ENCODE peak calls at places on chromosomes 2 and 18, in nine cellular contexts. One of them, this sample, is unnamed. For H3K36me3, the result is how much of the 10 kb centered on the place peaks cover.

GRCh38 chr18:8260319-8260718 is 348.9 kb upstream of the RAB12 start:
- DNase-seq in spleen: no peak
- DNase-seq in Peyer's patch: no peak
- DNase-seq in upper lobe of right lung: no peak
- DNase-seq in NT2/D1: peak
- DNase-seq in heart right ventricle: no peak
- DNase-seq in endothelial cell of umbilical vein: no peak
- DNase-seq in mesendoderm: peak
- DNase-seq in colonic mucosa: no peak
- DNase-seq in this sample: no peak

GRCh38 chr2:46169452-46169851 is 127.8 kb upstream of the EPAS1 start:
- DNase-seq in spleen: no peak
- DNase-seq in Peyer's patch: no peak
- DNase-seq in upper lobe of right lung: no peak
- DNase-seq in NT2/D1: no peak
- DNase-seq in heart right ventricle: no peak
- DNase-seq in endothelial cell of umbilical vein: no peak
- DNase-seq in mesendoderm: no peak
- DNase-seq in colonic mucosa: no peak
- DNase-seq in this sample: no peak

GRCh38 chr18:49846263-49846662 is 32.9 kb upstream of the ACAA2 start:
- DNase-seq in spleen: no peak
- DNase-seq in Peyer's patch: no peak
- DNase-seq in upper lobe of right lung: no peak
- DNase-seq in NT2/D1: no peak
- DNase-seq in heart right ventricle: no peak
- DNase-seq in endothelial cell of umbilical vein: no peak
- DNase-seq in mesendoderm: no peak
- DNase-seq in colonic mucosa: no peak
- DNase-seq in this sample: no peak

GRCh38 chr2:167504061-167504460 is 615.8 kb downstream of the XIRP2 start:
- DNase-seq in spleen: no peak
- DNase-seq in Peyer's patch: no peak
- DNase-seq in upper lobe of right lung: no peak
- DNase-seq in NT2/D1: no peak
- DNase-seq in heart right ventricle: no peak
- DNase-seq in endothelial cell of umbilical vein: peak
- DNase-seq in mesendoderm: no peak
- DNase-seq in colonic mucosa: no peak
- DNase-seq in this sample: no peak

GRCh38 chr2:238886453-238887094 is 38.7 kb downstream of the TWIST2 start:
- DNase-seq in spleen: no peak
- DNase-seq in Peyer's patch: no peak
- DNase-seq in upper lobe of right lung: no peak
- DNase-seq in NT2/D1: no peak
- DNase-seq in heart right ventricle: no peak
- DNase-seq in endothelial cell of umbilical vein: no peak
- DNase-seq in mesendoderm: no peak
- DNase-seq in colonic mucosa: no peak
- DNase-seq in this sample: no peak

GRCh38 chr18:76306685-76307292 is 188.3 kb downstream of the ZNF516 start:
- DNase-seq in spleen: no peak
- DNase-seq in Peyer's patch: no peak
- DNase-seq in upper lobe of right lung: no peak
- DNase-seq in NT2/D1: no peak
- DNase-seq in heart right ventricle: no peak
- DNase-seq in endothelial cell of umbilical vein: no peak
- DNase-seq in mesendoderm: peak
- DNase-seq in colonic mucosa: no peak
- DNase-seq in this sample: no peak

GRCh38 chr2:27075219-27075871 is 3.1 kb upstream of the EMILIN1 start:
- DNase-seq in spleen: peak
- DNase-seq in Peyer's patch: no peak
- DNase-seq in upper lobe of right lung: no peak
- DNase-seq in NT2/D1: no peak
- DNase-seq in heart right ventricle: peak
- DNase-seq in endothelial cell of umbilical vein: peak
- DNase-seq in mesendoderm: no peak
- DNase-seq in colonic mucosa: no peak
- DNase-seq in this sample: no peak

GRCh38 chr2:86226780-86227520 is 27.7 kb downstream of the MRPL35 start:
- DNase-seq in spleen: no peak
- DNase-seq in Peyer's patch: no peak
- DNase-seq in upper lobe of right lung: no peak
- DNase-seq in NT2/D1: no peak
- DNase-seq in heart right ventricle: no peak
- DNase-seq in endothelial cell of umbilical vein: no peak
- DNase-seq in mesendoderm: no peak
- DNase-seq in colonic mucosa: no peak
- DNase-seq in this sample: no peak

GRCh38 chr2:74181739-74182138 is 3.1 kb upstream of the MOB1A start:
- DNase-seq in spleen: peak
- DNase-seq in Peyer's patch: no peak
- DNase-seq in upper lobe of right lung: no peak
- DNase-seq in NT2/D1: no peak
- DNase-seq in heart right ventricle: no peak
- DNase-seq in endothelial cell of umbilical vein: no peak
- DNase-seq in mesendoderm: no peak
- DNase-seq in colonic mucosa: no peak
- DNase-seq in this sample: no peak

GRCh38 chr18:59910967-59911366 is 11.2 kb downstream of the PMAIP1 start:
- DNase-seq in spleen: no peak
- DNase-seq in Peyer's patch: no peak
- DNase-seq in upper lobe of right lung: no peak
- DNase-seq in NT2/D1: no peak
- DNase-seq in heart right ventricle: no peak
- DNase-seq in endothelial cell of umbilical vein: no peak
- DNase-seq in mesendoderm: no peak
- DNase-seq in colonic mucosa: no peak
- DNase-seq in this sample: no peak

GRCh38 chr2:188776634-188777033 is 197.5 kb upstream of the COL3A1 start:
- DNase-seq in spleen: no peak
- DNase-seq in Peyer's patch: no peak
- DNase-seq in upper lobe of right lung: no peak
- DNase-seq in NT2/D1: no peak
- DNase-seq in heart right ventricle: no peak
- DNase-seq in endothelial cell of umbilical vein: no peak
- DNase-seq in mesendoderm: no peak
- DNase-seq in colonic mucosa: no peak
- DNase-seq in this sample: no peak

GRCh38 chr18:3816601-3817363 is 366.8 kb downstream of the TGIF1 start:
- DNase-seq in spleen: no peak
- DNase-seq in Peyer's patch: no peak
- DNase-seq in upper lobe of right lung: no peak
- DNase-seq in NT2/D1: no peak
- DNase-seq in heart right ventricle: no peak
- DNase-seq in endothelial cell of umbilical vein: peak
- DNase-seq in mesendoderm: no peak
- DNase-seq in colonic mucosa: no peak
- DNase-seq in this sample: no peak

GRCh38 chr2:43223412-43224040 is 2.9 kb downstream of the ZFP36L2 start:
- DNase-seq in spleen: peak
- DNase-seq in Peyer's patch: no peak
- DNase-seq in upper lobe of right lung: no peak
- DNase-seq in NT2/D1: no peak
- DNase-seq in heart right ventricle: no peak
- DNase-seq in endothelial cell of umbilical vein: peak
- DNase-seq in mesendoderm: no peak
- DNase-seq in colonic mucosa: no peak
- DNase-seq in this sample: no peak

GRCh38 chr2:46462936-46463335 is 16.4 kb upstream of the TMEM247 start:
- DNase-seq in spleen: no peak
- DNase-seq in Peyer's patch: no peak
- DNase-seq in upper lobe of right lung: no peak
- DNase-seq in NT2/D1: no peak
- DNase-seq in heart right ventricle: no peak
- DNase-seq in endothelial cell of umbilical vein: no peak
- DNase-seq in mesendoderm: no peak
- DNase-seq in colonic mucosa: no peak
- DNase-seq in this sample: no peak

GRCh38 chr2:96175951-96176350 is 30.7 kb upstream of the DUSP2 start:
- DNase-seq in spleen: no peak
- DNase-seq in Peyer's patch: no peak
- DNase-seq in upper lobe of right lung: no peak
- DNase-seq in NT2/D1: no peak
- DNase-seq in heart right ventricle: no peak
- DNase-seq in endothelial cell of umbilical vein: no peak
- DNase-seq in mesendoderm: no peak
- DNase-seq in colonic mucosa: no peak
- DNase-seq in this sample: no peak

GRCh38 chr2:188291142-188291616 is 495 bp upstream of the GULP1 start:
- DNase-seq in spleen: no peak
- DNase-seq in Peyer's patch: peak
- DNase-seq in upper lobe of right lung: peak
- DNase-seq in NT2/D1: no peak
- DNase-seq in heart right ventricle: no peak
- DNase-seq in endothelial cell of umbilical vein: peak
- DNase-seq in mesendoderm: peak
- DNase-seq in colonic mucosa: no peak
- DNase-seq in this sample: no peak

GRCh38 chr2:57373530-57373929 is 673.1 kb upstream of the VRK2 start:
- DNase-seq in spleen: no peak
- DNase-seq in Peyer's patch: no peak
- DNase-seq in upper lobe of right lung: no peak
- DNase-seq in NT2/D1: no peak
- DNase-seq in heart right ventricle: no peak
- DNase-seq in endothelial cell of umbilical vein: peak
- DNase-seq in mesendoderm: peak
- DNase-seq in colonic mucosa: no peak
- DNase-seq in this sample: no peak

DNA sequence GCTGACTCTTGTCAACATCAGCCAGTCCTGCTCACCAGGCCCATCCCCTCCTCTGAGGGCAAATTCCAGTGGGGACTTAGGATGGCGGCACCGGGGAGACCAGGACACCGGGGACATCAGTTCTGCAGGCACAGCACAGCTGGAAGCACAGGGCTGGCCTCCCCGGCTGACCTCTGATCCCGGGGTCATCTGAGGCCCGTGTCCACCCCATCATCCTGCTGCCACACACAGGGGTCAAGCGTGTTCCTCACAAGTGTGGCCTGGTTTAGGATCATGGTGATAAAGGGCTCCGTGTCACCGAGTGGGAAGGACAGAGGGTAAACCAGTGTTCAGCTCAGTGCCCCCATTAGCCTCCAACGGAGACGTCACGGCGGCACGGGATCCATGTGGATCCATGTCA is 58.1 kb upstream of the CTDP1 start:
- DNase-seq in spleen: peak
- DNase-seq in Peyer's patch: no peak
- DNase-seq in upper lobe of right lung: no peak
- DNase-seq in NT2/D1: no peak
- DNase-seq in heart right ventricle: no peak
- DNase-seq in endothelial cell of umbilical vein: no peak
- DNase-seq in mesendoderm: no peak
- DNase-seq in colonic mucosa: no peak
- DNase-seq in this sample: peak
- H3K4me3 ChIP-seq in spleen: no peak
- H3K4me3 ChIP-seq in Peyer's patch: no peak
- H3K4me3 ChIP-seq in upper lobe of right lung: no peak
- H3K4me3 ChIP-seq in NT2/D1: no peak
- H3K4me3 ChIP-seq in heart right ventricle: no peak
- H3K4me3 ChIP-seq in endothelial cell of umbilical vein: no peak
- H3K4me3 ChIP-seq in mesendoderm: no peak
- H3K4me3 ChIP-seq in colonic mucosa: no peak
- H3K4me3 ChIP-seq in this sample: no peak

GRCh38 chr2:173606619-173607305 is 252.1 kb downstream of the CDCA7 start:
- DNase-seq in spleen: no peak
- DNase-seq in Peyer's patch: no peak
- DNase-seq in upper lobe of right lung: no peak
- DNase-seq in NT2/D1: no peak
- DNase-seq in heart right ventricle: no peak
- DNase-seq in endothelial cell of umbilical vein: no peak
- DNase-seq in mesendoderm: no peak
- DNase-seq in colonic mucosa: no peak
- DNase-seq in this sample: no peak
- H3K36me3 ChIP-seq in spleen: under half
- H3K36me3 ChIP-seq in Peyer's patch: under half
- H3K36me3 ChIP-seq in upper lobe of right lung: under half
- H3K36me3 ChIP-seq in NT2/D1: under half
- H3K36me3 ChIP-seq in heart right ventricle: under half
- H3K36me3 ChIP-seq in endothelial cell of umbilical vein: under half
- H3K36me3 ChIP-seq in mesendoderm: under half
- H3K36me3 ChIP-seq in colonic mucosa: under half
- H3K36me3 ChIP-seq in this sample: under half

GRCh38 chr2:173087793-173088493 is 12.3 kb downstream of the MAP3K20 start:
- DNase-seq in spleen: no peak
- DNase-seq in Peyer's patch: no peak
- DNase-seq in upper lobe of right lung: no peak
- DNase-seq in NT2/D1: no peak
- DNase-seq in heart right ventricle: no peak
- DNase-seq in endothelial cell of umbilical vein: no peak
- DNase-seq in mesendoderm: no peak
- DNase-seq in colonic mucosa: no peak
- DNase-seq in this sample: no peak

GRCh38 chr2:173092844-173093402 is 17.3 kb downstream of the MAP3K20 start:
- DNase-seq in spleen: no peak
- DNase-seq in Peyer's patch: no peak
- DNase-seq in upper lobe of right lung: no peak
- DNase-seq in NT2/D1: no peak
- DNase-seq in heart right ventricle: no peak
- DNase-seq in endothelial cell of umbilical vein: no peak
- DNase-seq in mesendoderm: no peak
- DNase-seq in colonic mucosa: no peak
- DNase-seq in this sample: no peak

GRCh38 chr2:173094731-173095130 is 19.1 kb downstream of the MAP3K20 start:
- DNase-seq in spleen: no peak
- DNase-seq in Peyer's patch: no peak
- DNase-seq in upper lobe of right lung: no peak
- DNase-seq in NT2/D1: no peak
- DNase-seq in heart right ventricle: no peak
- DNase-seq in endothelial cell of umbilical vein: no peak
- DNase-seq in mesendoderm: no peak
- DNase-seq in colonic mucosa: no peak
- DNase-seq in this sample: no peak

GRCh38 chr2:173090291-173090877 is 14.7 kb downstream of the MAP3K20 start:
- DNase-seq in spleen: no peak
- DNase-seq in Peyer's patch: no peak
- DNase-seq in upper lobe of right lung: peak
- DNase-seq in NT2/D1: no peak
- DNase-seq in heart right ventricle: peak
- DNase-seq in endothelial cell of umbilical vein: no peak
- DNase-seq in mesendoderm: peak
- DNase-seq in colonic mucosa: no peak
- DNase-seq in this sample: no peak

GRCh38 chr2:173090973-173091660 is 15.5 kb downstream of the MAP3K20 start:
- DNase-seq in spleen: no peak
- DNase-seq in Peyer's patch: no peak
- DNase-seq in upper lobe of right lung: no peak
- DNase-seq in NT2/D1: no peak
- DNase-seq in heart right ventricle: peak
- DNase-seq in endothelial cell of umbilical vein: no peak
- DNase-seq in mesendoderm: peak
- DNase-seq in colonic mucosa: no peak
- DNase-seq in this sample: no peak
- H3K4me3 ChIP-seq in spleen: no peak
- H3K4me3 ChIP-seq in Peyer's patch: no peak
- H3K4me3 ChIP-seq in upper lobe of right lung: no peak
- H3K4me3 ChIP-seq in NT2/D1: no peak
- H3K4me3 ChIP-seq in heart right ventricle: peak
- H3K4me3 ChIP-seq in endothelial cell of umbilical vein: no peak
- H3K4me3 ChIP-seq in mesendoderm: no peak
- H3K4me3 ChIP-seq in colonic mucosa: no peak
- H3K4me3 ChIP-seq in this sample: no peak

DNA sequence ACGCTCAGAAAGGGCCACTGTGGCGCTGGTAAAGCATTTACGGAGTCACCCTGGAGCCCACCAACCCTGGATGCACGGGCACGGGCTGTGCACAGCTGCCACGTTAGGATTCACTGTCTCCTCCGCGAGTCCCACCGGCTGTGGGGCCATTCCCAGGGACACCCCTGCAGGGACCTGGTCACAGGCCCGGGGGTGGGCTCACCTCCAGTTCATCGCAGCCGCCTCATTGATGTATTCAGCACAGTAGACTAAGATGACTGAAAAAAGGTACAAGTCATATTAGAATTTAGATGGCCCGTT is 4.7 kb downstream of the TMEM18 start:
- DNase-seq in spleen: no peak
- DNase-seq in Peyer's patch: no peak
- DNase-seq in upper lobe of right lung: no peak
- DNase-seq in NT2/D1: no peak
- DNase-seq in heart right ventricle: no peak
- DNase-seq in endothelial cell of umbilical vein: no peak
- DNase-seq in mesendoderm: no peak
- DNase-seq in colonic mucosa: no peak
- DNase-seq in this sample: no peak
- H3K36me3 ChIP-seq in spleen: under half
- H3K36me3 ChIP-seq in Peyer's patch: under half
- H3K36me3 ChIP-seq in upper lobe of right lung: half or more
- H3K36me3 ChIP-seq in NT2/D1: half or more
- H3K36me3 ChIP-seq in heart right ventricle: under half
- H3K36me3 ChIP-seq in endothelial cell of umbilical vein: under half
- H3K36me3 ChIP-seq in mesendoderm: under half
- H3K36me3 ChIP-seq in colonic mucosa: under half
- H3K36me3 ChIP-seq in this sample: under half

This sample was measured in pancreas.